ENCODE peak calls at places on chromosomes 16 and 17, in nine cellular contexts. One of them, this sample, is unnamed.

GRCh38 chr17:72687941-72688340 is 404.5 kb downstream of the SLC39A11 start:
- DNase-seq in stimulated activated CD8-positive, alpha-beta memory T cell treated with anti-CD3 and anti-CD28 coated beads, Interleukin-4, amount 100 ng/mL, for 24 hours: no peak
- DNase-seq in HFFc6: no peak
- DNase-seq in T-helper 1 cell: no peak
- DNase-seq in ovary: no peak
- DNase-seq in Panc1: no peak
- DNase-seq in progenitor cell of endocrine pancreas: no peak
- DNase-seq in mesothelial cell of epicardium: no peak
- DNase-seq in lower leg skin: no peak
- DNase-seq in this sample: no peak

GRCh38 chr16:7025616-7026190 is 306.9 kb upstream of the RBFOX1 start:
- DNase-seq in stimulated activated CD8-positive, alpha-beta memory T cell treated with anti-CD3 and anti-CD28 coated beads, Interleukin-4, amount 100 ng/mL, for 24 hours: peak; percentile 1
- DNase-seq in HFFc6: no peak
- DNase-seq in T-helper 1 cell: no peak
- DNase-seq in ovary: peak; percentile 25
- DNase-seq in Panc1: peak; percentile 20
- DNase-seq in progenitor cell of endocrine pancreas: peak; percentile 84
- DNase-seq in mesothelial cell of epicardium: peak; percentile 71
- DNase-seq in lower leg skin: peak; percentile 90
- DNase-seq in this sample: no peak

GRCh38 chr16:48511071-48511540 is 98.9 kb downstream of the N4BP1 start:
- DNase-seq in stimulated activated CD8-positive, alpha-beta memory T cell treated with anti-CD3 and anti-CD28 coated beads, Interleukin-4, amount 100 ng/mL, for 24 hours: no peak
- DNase-seq in HFFc6: peak; percentile 82
- DNase-seq in T-helper 1 cell: no peak
- DNase-seq in ovary: no peak
- DNase-seq in Panc1: no peak
- DNase-seq in progenitor cell of endocrine pancreas: no peak
- DNase-seq in mesothelial cell of epicardium: no peak
- DNase-seq in lower leg skin: peak; percentile 79
- DNase-seq in this sample: no peak

GRCh38 chr17:35414247-35414646 is 18.1 kb downstream of the SLFN12 start:
- DNase-seq in stimulated activated CD8-positive, alpha-beta memory T cell treated with anti-CD3 and anti-CD28 coated beads, Interleukin-4, amount 100 ng/mL, for 24 hours: no peak
- DNase-seq in HFFc6: no peak
- DNase-seq in T-helper 1 cell: no peak
- DNase-seq in ovary: no peak
- DNase-seq in Panc1: no peak
- DNase-seq in progenitor cell of endocrine pancreas: no peak
- DNase-seq in mesothelial cell of epicardium: no peak
- DNase-seq in lower leg skin: no peak
- DNase-seq in this sample: no peak

GRCh38 chr16:11493531-11493929 is 93.2 kb downstream of the LITAF start:
- DNase-seq in stimulated activated CD8-positive, alpha-beta memory T cell treated with anti-CD3 and anti-CD28 coated beads, Interleukin-4, amount 100 ng/mL, for 24 hours: no peak
- DNase-seq in HFFc6: no peak
- DNase-seq in T-helper 1 cell: no peak
- DNase-seq in ovary: no peak
- DNase-seq in Panc1: no peak
- DNase-seq in progenitor cell of endocrine pancreas: no peak
- DNase-seq in mesothelial cell of epicardium: no peak
- DNase-seq in lower leg skin: no peak
- DNase-seq in this sample: no peak

GRCh38 chr17:78781339-78782304 is at the start of gene CYTH1:
- DNase-seq in stimulated activated CD8-positive, alpha-beta memory T cell treated with anti-CD3 and anti-CD28 coated beads, Interleukin-4, amount 100 ng/mL, for 24 hours: no peak
- DNase-seq in HFFc6: no peak
- DNase-seq in T-helper 1 cell: no peak
- DNase-seq in ovary: peak; percentile 55
- DNase-seq in Panc1: no peak
- DNase-seq in progenitor cell of endocrine pancreas: peak; percentile 31
- DNase-seq in mesothelial cell of epicardium: no peak
- DNase-seq in lower leg skin: peak; percentile 93
- DNase-seq in this sample: no peak

GRCh38 chr16:81493755-81494433 is 49.3 kb downstream of the CMIP start:
- DNase-seq in stimulated activated CD8-positive, alpha-beta memory T cell treated with anti-CD3 and anti-CD28 coated beads, Interleukin-4, amount 100 ng/mL, for 24 hours: peak; percentile 52
- DNase-seq in HFFc6: peak; percentile 84
- DNase-seq in T-helper 1 cell: no peak
- DNase-seq in ovary: no peak
- DNase-seq in Panc1: peak; percentile 55
- DNase-seq in progenitor cell of endocrine pancreas: no peak
- DNase-seq in mesothelial cell of epicardium: no peak
- DNase-seq in lower leg skin: no peak
- DNase-seq in this sample: no peak

GRCh38 chr17:27797390-27798091 is 2.8 kb downstream of the NOS2 start:
- DNase-seq in stimulated activated CD8-positive, alpha-beta memory T cell treated with anti-CD3 and anti-CD28 coated beads, Interleukin-4, amount 100 ng/mL, for 24 hours: no peak
- DNase-seq in HFFc6: no peak
- DNase-seq in T-helper 1 cell: no peak
- DNase-seq in ovary: no peak
- DNase-seq in Panc1: no peak
- DNase-seq in progenitor cell of endocrine pancreas: no peak
- DNase-seq in mesothelial cell of epicardium: no peak
- DNase-seq in lower leg skin: no peak
- DNase-seq in this sample: no peak

GRCh38 chr17:76753061-76753961 is 15.4 kb downstream of the MFSD11 start:
- DNase-seq in stimulated activated CD8-positive, alpha-beta memory T cell treated with anti-CD3 and anti-CD28 coated beads, Interleukin-4, amount 100 ng/mL, for 24 hours: no peak
- DNase-seq in HFFc6: no peak
- DNase-seq in T-helper 1 cell: no peak
- DNase-seq in ovary: no peak
- DNase-seq in Panc1: no peak
- DNase-seq in progenitor cell of endocrine pancreas: no peak
- DNase-seq in mesothelial cell of epicardium: no peak
- DNase-seq in lower leg skin: no peak
- DNase-seq in this sample: no peak

GRCh38 chr17:82838386-82839063 is 1.3 kb downstream of the ZNF750 start:
- DNase-seq in stimulated activated CD8-positive, alpha-beta memory T cell treated with anti-CD3 and anti-CD28 coated beads, Interleukin-4, amount 100 ng/mL, for 24 hours: no peak
- DNase-seq in HFFc6: peak; percentile 2
- DNase-seq in T-helper 1 cell: no peak
- DNase-seq in ovary: no peak
- DNase-seq in Panc1: no peak
- DNase-seq in progenitor cell of endocrine pancreas: no peak
- DNase-seq in mesothelial cell of epicardium: no peak
- DNase-seq in lower leg skin: no peak
- DNase-seq in this sample: no peak

GRCh38 chr17:43601280-43602050 is 55.3 kb upstream of the ETV4 start:
- DNase-seq in stimulated activated CD8-positive, alpha-beta memory T cell treated with anti-CD3 and anti-CD28 coated beads, Interleukin-4, amount 100 ng/mL, for 24 hours: no peak
- DNase-seq in HFFc6: no peak
- DNase-seq in T-helper 1 cell: no peak
- DNase-seq in ovary: no peak
- DNase-seq in Panc1: no peak
- DNase-seq in progenitor cell of endocrine pancreas: no peak
- DNase-seq in mesothelial cell of epicardium: no peak
- DNase-seq in lower leg skin: no peak
- DNase-seq in this sample: no peak

GRCh38 chr16:57592591-57593003 is 35.8 kb upstream of the ADGRG1 start:
- DNase-seq in stimulated activated CD8-positive, alpha-beta memory T cell treated with anti-CD3 and anti-CD28 coated beads, Interleukin-4, amount 100 ng/mL, for 24 hours: peak; percentile 73
- DNase-seq in HFFc6: no peak
- DNase-seq in T-helper 1 cell: peak; percentile 44
- DNase-seq in ovary: no peak
- DNase-seq in Panc1: no peak
- DNase-seq in progenitor cell of endocrine pancreas: no peak
- DNase-seq in mesothelial cell of epicardium: no peak
- DNase-seq in lower leg skin: peak; percentile 87
- DNase-seq in this sample: no peak

GRCh38 chr17:49567871-49568694 is 7.6 kb upstream of the NXPH3 start:
- DNase-seq in stimulated activated CD8-positive, alpha-beta memory T cell treated with anti-CD3 and anti-CD28 coated beads, Interleukin-4, amount 100 ng/mL, for 24 hours: peak; percentile 82
- DNase-seq in HFFc6: peak; percentile 73
- DNase-seq in T-helper 1 cell: peak; percentile 77
- DNase-seq in ovary: peak; percentile 92
- DNase-seq in Panc1: no peak
- DNase-seq in progenitor cell of endocrine pancreas: peak; percentile 93
- DNase-seq in mesothelial cell of epicardium: peak; percentile 77
- DNase-seq in lower leg skin: peak; percentile 98
- DNase-seq in this sample: no peak

GRCh38 chr17:59121901-59122480 is 15.3 kb upstream of the TRIM37 start:
- DNase-seq in stimulated activated CD8-positive, alpha-beta memory T cell treated with anti-CD3 and anti-CD28 coated beads, Interleukin-4, amount 100 ng/mL, for 24 hours: no peak
- DNase-seq in HFFc6: no peak
- DNase-seq in T-helper 1 cell: no peak
- DNase-seq in ovary: no peak
- DNase-seq in Panc1: no peak
- DNase-seq in progenitor cell of endocrine pancreas: no peak
- DNase-seq in mesothelial cell of epicardium: no peak
- DNase-seq in lower leg skin: no peak
- DNase-seq in this sample: no peak

GRCh38 chr17:61583242-61583641 is 7.8 kb downstream of the NACA2 start:
- DNase-seq in stimulated activated CD8-positive, alpha-beta memory T cell treated with anti-CD3 and anti-CD28 coated beads, Interleukin-4, amount 100 ng/mL, for 24 hours: no peak
- DNase-seq in HFFc6: peak; percentile 75
- DNase-seq in T-helper 1 cell: no peak
- DNase-seq in ovary: no peak
- DNase-seq in Panc1: no peak
- DNase-seq in progenitor cell of endocrine pancreas: no peak
- DNase-seq in mesothelial cell of epicardium: no peak
- DNase-seq in lower leg skin: no peak
- DNase-seq in this sample: peak; percentile 26

GRCh38 chr17:81711814-81712467 is at the start of gene SLC25A10:
- DNase-seq in stimulated activated CD8-positive, alpha-beta memory T cell treated with anti-CD3 and anti-CD28 coated beads, Interleukin-4, amount 100 ng/mL, for 24 hours: peak; percentile 76
- DNase-seq in HFFc6: peak; percentile 65
- DNase-seq in T-helper 1 cell: peak; percentile 60
- DNase-seq in ovary: peak; percentile 71
- DNase-seq in Panc1: no peak
- DNase-seq in progenitor cell of endocrine pancreas: peak; percentile 64
- DNase-seq in mesothelial cell of epicardium: peak; percentile 78
- DNase-seq in lower leg skin: peak; percentile 91
- DNase-seq in this sample: no peak

GRCh38 chr16:54447606-54448440 is 161.2 kb upstream of the IRX3 start:
- DNase-seq in stimulated activated CD8-positive, alpha-beta memory T cell treated with anti-CD3 and anti-CD28 coated beads, Interleukin-4, amount 100 ng/mL, for 24 hours: no peak
- DNase-seq in HFFc6: peak; percentile 86
- DNase-seq in T-helper 1 cell: no peak
- DNase-seq in ovary: no peak
- DNase-seq in Panc1: peak; percentile 43
- DNase-seq in progenitor cell of endocrine pancreas: no peak
- DNase-seq in mesothelial cell of epicardium: no peak
- DNase-seq in lower leg skin: no peak
- DNase-seq in this sample: no peak

GRCh38 chr16:69111831-69112230 is 6.4 kb downstream of the HAS3 start:
- DNase-seq in stimulated activated CD8-positive, alpha-beta memory T cell treated with anti-CD3 and anti-CD28 coated beads, Interleukin-4, amount 100 ng/mL, for 24 hours: no peak
- DNase-seq in HFFc6: no peak
- DNase-seq in T-helper 1 cell: no peak
- DNase-seq in ovary: no peak
- DNase-seq in Panc1: no peak
- DNase-seq in progenitor cell of endocrine pancreas: no peak
- DNase-seq in mesothelial cell of epicardium: no peak
- DNase-seq in lower leg skin: no peak
- DNase-seq in this sample: no peak

GRCh38 chr16:69555437-69555836 is 10.3 kb upstream of the NFAT5 start:
- DNase-seq in stimulated activated CD8-positive, alpha-beta memory T cell treated with anti-CD3 and anti-CD28 coated beads, Interleukin-4, amount 100 ng/mL, for 24 hours: no peak
- DNase-seq in HFFc6: no peak
- DNase-seq in T-helper 1 cell: no peak
- DNase-seq in ovary: no peak
- DNase-seq in Panc1: no peak
- DNase-seq in progenitor cell of endocrine pancreas: no peak
- DNase-seq in mesothelial cell of epicardium: no peak
- DNase-seq in lower leg skin: no peak
- DNase-seq in this sample: peak; percentile 50

GRCh38 chr16:63442246-63442645 is 1406.0 kb upstream of the CDH8 start:
- DNase-seq in stimulated activated CD8-positive, alpha-beta memory T cell treated with anti-CD3 and anti-CD28 coated beads, Interleukin-4, amount 100 ng/mL, for 24 hours: no peak
- DNase-seq in HFFc6: no peak
- DNase-seq in T-helper 1 cell: no peak
- DNase-seq in ovary: no peak
- DNase-seq in Panc1: no peak
- DNase-seq in progenitor cell of endocrine pancreas: no peak
- DNase-seq in mesothelial cell of epicardium: no peak
- DNase-seq in lower leg skin: no peak
- DNase-seq in this sample: no peak

GRCh38 chr17:82696916-82697807 is 1.3 kb downstream of the RAB40B start:
- DNase-seq in stimulated activated CD8-positive, alpha-beta memory T cell treated with anti-CD3 and anti-CD28 coated beads, Interleukin-4, amount 100 ng/mL, for 24 hours: no peak
- DNase-seq in HFFc6: no peak
- DNase-seq in T-helper 1 cell: peak; percentile 8
- DNase-seq in ovary: no peak
- DNase-seq in Panc1: no peak
- DNase-seq in progenitor cell of endocrine pancreas: no peak
- DNase-seq in mesothelial cell of epicardium: no peak
- DNase-seq in lower leg skin: no peak
- DNase-seq in this sample: no peak

GRCh38 chr16:24541534-24541933 is 2.2 kb downstream of the RBBP6 start:
- DNase-seq in stimulated activated CD8-positive, alpha-beta memory T cell treated with anti-CD3 and anti-CD28 coated beads, Interleukin-4, amount 100 ng/mL, for 24 hours: no peak
- DNase-seq in HFFc6: no peak
- DNase-seq in T-helper 1 cell: no peak
- DNase-seq in ovary: no peak
- DNase-seq in Panc1: no peak
- DNase-seq in progenitor cell of endocrine pancreas: no peak
- DNase-seq in mesothelial cell of epicardium: no peak
- DNase-seq in lower leg skin: no peak
- DNase-seq in this sample: no peak

GRCh38 chr16:51119576-51120288 is 31.3 kb downstream of the SALL1 start:
- DNase-seq in stimulated activated CD8-positive, alpha-beta memory T cell treated with anti-CD3 and anti-CD28 coated beads, Interleukin-4, amount 100 ng/mL, for 24 hours: no peak
- DNase-seq in HFFc6: no peak
- DNase-seq in T-helper 1 cell: no peak
- DNase-seq in ovary: no peak
- DNase-seq in Panc1: no peak
- DNase-seq in progenitor cell of endocrine pancreas: no peak
- DNase-seq in mesothelial cell of epicardium: no peak
- DNase-seq in lower leg skin: no peak
- DNase-seq in this sample: no peak

GRCh38 chr17:65401581-65401980 is 159.9 kb downstream of the AXIN2 start:
- DNase-seq in stimulated activated CD8-positive, alpha-beta memory T cell treated with anti-CD3 and anti-CD28 coated beads, Interleukin-4, amount 100 ng/mL, for 24 hours: no peak
- DNase-seq in HFFc6: no peak
- DNase-seq in T-helper 1 cell: no peak
- DNase-seq in ovary: no peak
- DNase-seq in Panc1: no peak
- DNase-seq in progenitor cell of endocrine pancreas: no peak
- DNase-seq in mesothelial cell of epicardium: no peak
- DNase-seq in lower leg skin: no peak
- DNase-seq in this sample: no peak

GRCh38 chr17:21210411-21211076 is 3.4 kb downstream of the TMEM11 start:
- DNase-seq in stimulated activated CD8-positive, alpha-beta memory T cell treated with anti-CD3 and anti-CD28 coated beads, Interleukin-4, amount 100 ng/mL, for 24 hours: no peak
- DNase-seq in HFFc6: no peak
- DNase-seq in T-helper 1 cell: no peak
- DNase-seq in ovary: no peak
- DNase-seq in Panc1: no peak
- DNase-seq in progenitor cell of endocrine pancreas: no peak
- DNase-seq in mesothelial cell of epicardium: no peak
- DNase-seq in lower leg skin: no peak
- DNase-seq in this sample: no peak

GRCh38 chr16:87728026-87728425 is 37.8 kb downstream of the KLHDC4 start:
- DNase-seq in stimulated activated CD8-positive, alpha-beta memory T cell treated with anti-CD3 and anti-CD28 coated beads, Interleukin-4, amount 100 ng/mL, for 24 hours: no peak
- DNase-seq in HFFc6: no peak
- DNase-seq in T-helper 1 cell: no peak
- DNase-seq in ovary: no peak
- DNase-seq in Panc1: no peak
- DNase-seq in progenitor cell of endocrine pancreas: no peak
- DNase-seq in mesothelial cell of epicardium: no peak
- DNase-seq in lower leg skin: no peak
- DNase-seq in this sample: no peak

GRCh38 chr16:88810166-88810867 is 1.4 kb downstream of the APRT start:
- DNase-seq in stimulated activated CD8-positive, alpha-beta memory T cell treated with anti-CD3 and anti-CD28 coated beads, Interleukin-4, amount 100 ng/mL, for 24 hours: no peak
- DNase-seq in HFFc6: no peak
- DNase-seq in T-helper 1 cell: no peak
- DNase-seq in ovary: no peak
- DNase-seq in Panc1: no peak
- DNase-seq in progenitor cell of endocrine pancreas: no peak
- DNase-seq in mesothelial cell of epicardium: no peak
- DNase-seq in lower leg skin: no peak
- DNase-seq in this sample: no peak

GRCh38 chr17:36592316-36592710 is 634 bp downstream of the DHRS11 start:
- DNase-seq in stimulated activated CD8-positive, alpha-beta memory T cell treated with anti-CD3 and anti-CD28 coated beads, Interleukin-4, amount 100 ng/mL, for 24 hours: no peak
- DNase-seq in HFFc6: no peak
- DNase-seq in T-helper 1 cell: no peak
- DNase-seq in ovary: no peak
- DNase-seq in Panc1: no peak
- DNase-seq in progenitor cell of endocrine pancreas: no peak
- DNase-seq in mesothelial cell of epicardium: no peak
- DNase-seq in lower leg skin: peak; percentile 88
- DNase-seq in this sample: no peak

GRCh38 chr17:4407216-4407615 is 26.5 kb upstream of the SPNS3 start:
- DNase-seq in stimulated activated CD8-positive, alpha-beta memory T cell treated with anti-CD3 and anti-CD28 coated beads, Interleukin-4, amount 100 ng/mL, for 24 hours: no peak
- DNase-seq in HFFc6: peak; percentile 33
- DNase-seq in T-helper 1 cell: no peak
- DNase-seq in ovary: no peak
- DNase-seq in Panc1: no peak
- DNase-seq in progenitor cell of endocrine pancreas: no peak
- DNase-seq in mesothelial cell of epicardium: no peak
- DNase-seq in lower leg skin: no peak
- DNase-seq in this sample: no peak

GRCh38 chr16:2468142-2468724 is 2.9 kb upstream of the NTN3 start:
- DNase-seq in stimulated activated CD8-positive, alpha-beta memory T cell treated with anti-CD3 and anti-CD28 coated beads, Interleukin-4, amount 100 ng/mL, for 24 hours: no peak
- DNase-seq in HFFc6: no peak
- DNase-seq in T-helper 1 cell: no peak
- DNase-seq in ovary: no peak
- DNase-seq in Panc1: no peak
- DNase-seq in progenitor cell of endocrine pancreas: no peak
- DNase-seq in mesothelial cell of epicardium: no peak
- DNase-seq in lower leg skin: no peak
- DNase-seq in this sample: no peak

GRCh38 chr17:61002316-61002736 is 324.7 kb downstream of the BCAS3 start:
- DNase-seq in stimulated activated CD8-positive, alpha-beta memory T cell treated with anti-CD3 and anti-CD28 coated beads, Interleukin-4, amount 100 ng/mL, for 24 hours: no peak
- DNase-seq in HFFc6: peak; percentile 22
- DNase-seq in T-helper 1 cell: no peak
- DNase-seq in ovary: no peak
- DNase-seq in Panc1: no peak
- DNase-seq in progenitor cell of endocrine pancreas: no peak
- DNase-seq in mesothelial cell of epicardium: no peak
- DNase-seq in lower leg skin: no peak
- DNase-seq in this sample: peak; percentile 8